ENCODE peak calls at places on chromosomes 1 and 21, in four cellular contexts. V is K562, D is HL-60, R is GM12878. E is an unnamed sample.

GRCh38 chr1:248892590-248892989 is 13.4 kb upstream of the PGBD2 start:
- DNase-seq in R (no peak), V (no peak), D (no peak), E (no peak)

GRCh38 chr1:24640288-24640687 is 2.8 kb upstream of the SRRM1 start:
- DNase-seq in R (no peak), D (no peak), V (no peak), E (no peak)

GRCh38 chr1:227191607-227192006 is 126.7 kb downstream of the CDC42BPA start:
- DNase-seq in D (no peak), R (no peak), V (no peak), E (no peak)

GRCh38 chr1:14061204-14061603 is 361.2 kb downstream of the PRDM2 start:
- DNase-seq in D (no peak), V (no peak), R (no peak), E (no peak)

GRCh38 chr1:90940746-90941145 is 81.1 kb downstream of the ZNF644 start:
- DNase-seq in V (no peak), D (no peak), R (no peak), E (no peak)

GRCh38 chr1:183030053-183030452 is 6.8 kb downstream of the LAMC1 start:
- DNase-seq in D (peak), R (no peak), V (no peak), E (no peak)

GRCh38 chr1:12085643-12086260 is 22.6 kb downstream of the TNFRSF8 start:
- DNase-seq in V (no peak), D (no peak), R (no peak), E (no peak)

GRCh38 chr1:172533511-172534116 is 664 bp downstream of the SUCO start:
- DNase-seq in D (peak), V (peak), R (no peak), E (no peak)

GRCh38 chr1:115829023-115829674 is 11.8 kb downstream of the NHLH2 start:
- DNase-seq in D (peak), V (peak), R (no peak), E (no peak)

DNA sequence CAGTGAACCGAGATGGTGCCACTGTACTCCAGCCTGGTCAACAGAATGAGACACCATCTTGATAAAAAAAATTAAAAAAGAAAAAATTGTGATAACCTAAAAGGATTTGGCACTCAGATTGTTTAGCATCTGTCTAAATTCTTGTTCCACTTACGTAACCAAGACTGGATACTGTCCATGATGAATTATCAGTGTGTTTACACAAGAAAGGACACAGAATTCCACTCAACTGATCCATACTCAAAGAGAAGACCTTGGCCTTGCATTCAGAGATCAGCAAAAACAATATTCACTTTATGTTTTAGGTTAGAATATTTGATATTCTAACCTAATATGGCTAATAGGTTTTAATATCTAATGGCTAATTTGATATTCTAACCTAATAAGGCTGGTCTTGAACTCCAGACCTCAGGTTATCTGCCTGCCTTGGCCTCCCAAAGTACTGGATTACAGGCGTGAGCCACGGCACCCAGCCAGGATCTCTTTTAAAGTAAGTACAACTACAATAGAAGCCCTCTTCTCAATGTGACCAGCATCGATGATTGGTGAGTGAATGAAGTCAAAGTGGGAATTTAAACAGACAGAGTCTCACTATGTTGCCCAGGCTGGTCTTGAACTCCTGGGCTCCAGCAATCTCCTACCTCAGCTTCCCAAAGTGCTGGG is 43.1 kb upstream of the COX20 start:
- DNase-seq in V (no peak), D (no peak), R (no peak), E (no peak)
- TF ChIP-seq SPI1 in V (no peak), D (no peak), R (no peak), E (no peak)

DNA sequence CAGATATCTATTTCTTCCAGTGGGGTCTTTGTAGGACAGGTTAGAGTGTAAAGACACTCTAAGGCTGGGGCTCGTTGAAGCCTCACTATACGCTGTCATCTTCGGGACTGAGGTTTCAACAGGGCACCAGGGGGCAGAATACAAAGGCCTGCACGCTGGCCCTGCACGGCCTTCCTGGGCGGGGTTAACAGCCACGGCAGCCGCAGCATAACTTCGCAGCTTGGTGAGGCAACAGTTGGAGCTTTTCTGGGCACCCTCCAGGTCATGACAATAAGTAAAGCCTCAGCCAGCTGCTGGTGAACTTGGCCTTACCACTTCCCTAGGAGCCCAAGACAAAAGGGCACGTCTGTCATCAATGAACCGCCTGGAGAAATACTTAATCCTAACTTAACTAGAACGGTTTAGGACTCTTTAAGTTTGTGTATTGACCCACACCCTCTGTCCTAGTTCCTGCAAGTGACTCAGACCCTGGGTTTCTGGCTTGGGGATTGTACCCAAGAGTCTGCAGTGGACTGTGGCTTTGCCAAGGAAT is 2.3 kb upstream of the RUNX1 start:
- DNase-seq in V (peak), R (no peak), D (peak), E (peak)
- TF ChIP-seq SPI1 in V (no peak), R (no peak), D (peak), E (no peak)

GRCh38 chr1:160097911-160098851 is at the start of gene IGSF8:
- DNase-seq in D (peak), V (peak), R (peak), E (peak)
- TF ChIP-seq SPI1 in D (no peak), V (no peak), R (no peak), E (no peak)

GRCh38 chr1:95340056-95340455 is 106.0 kb downstream of the RWDD3 start:
- DNase-seq in R (no peak), V (no peak), D (no peak), E (no peak)
- TF ChIP-seq SPI1 in R (no peak), V (no peak), D (no peak), E (no peak)

GRCh38 chr1:230220478-230220877 is 153.4 kb downstream of the GALNT2 start:
- DNase-seq in V (no peak), R (no peak), D (no peak), E (no peak)
- TF ChIP-seq SPI1 in V (no peak), R (no peak), D (no peak), E (no peak)

GRCh38 chr1:85313888-85314696 is 37.7 kb upstream of the BCL10 start:
- DNase-seq in R (no peak), D (no peak), V (no peak), E (no peak)

GRCh38 chr1:85315789-85316188 is 39.4 kb upstream of the BCL10 start:
- DNase-seq in R (no peak), D (no peak), V (no peak), E (no peak)

GRCh38 chr1:85317580-85317979 is 41.1 kb upstream of the BCL10 start:
- DNase-seq in D (no peak), V (no peak), R (no peak), E (no peak)

GRCh38 chr1:85316324-85316723 is 39.9 kb upstream of the BCL10 start:
- DNase-seq in R (no peak), D (no peak), V (no peak), E (no peak)

GRCh38 chr1:85314726-85315125 is 38.3 kb upstream of the BCL10 start:
- DNase-seq in V (no peak), D (no peak), R (no peak), E (no peak)
- TF ChIP-seq SPI1 in V (no peak), D (no peak), R (no peak), E (no peak)

DNA sequence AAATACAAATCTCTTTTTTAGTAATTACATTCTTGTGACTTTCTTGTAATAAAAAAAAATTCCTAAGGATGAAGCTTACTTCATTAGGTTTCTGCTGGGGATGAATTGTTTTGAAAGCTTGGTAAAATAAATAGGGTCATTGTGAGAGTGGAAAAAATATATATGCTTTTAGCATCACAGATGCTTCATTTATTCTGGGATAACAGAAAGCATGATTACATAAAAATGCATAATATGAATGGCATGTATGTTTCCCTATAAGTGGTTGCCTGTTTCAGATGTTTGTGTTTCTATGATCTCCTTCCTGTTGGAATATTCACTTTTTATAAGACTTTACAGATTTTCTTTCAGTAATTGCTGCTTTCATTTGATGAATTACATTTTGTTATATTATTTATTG is 42.3 kb downstream of the HMCN1 start:
- DNase-seq in R (no peak), D (no peak), V (no peak), E (no peak)
- TF ChIP-seq SPI1 in R (no peak), D (no peak), V (no peak), E (no peak)